ENCODE peak calls at places on chromosomes 13 and 19, in seven cellular contexts. One of them, this sample, is unnamed.

GRCh38 chr19:920051-920857 is 3.1 kb downstream of the KISS1R start:
- DNase-seq in choroid plexus epithelial cell: no peak
- DNase-seq in GM12878: no peak
- DNase-seq in activated CD4-positive, alpha-beta T cell treated with anti-CD3 and anti-CD28 coated beads for 48 hours: peak; percentile 77
- DNase-seq in cerebellum: no peak
- DNase-seq in A549: no peak
- DNase-seq in brain microvascular endothelial cell: no peak
- DNase-seq in this sample: no peak

GRCh38 chr13:46797468-46798237 is 692 bp upstream of the ESD start:
- DNase-seq in choroid plexus epithelial cell: no peak
- DNase-seq in GM12878: no peak
- DNase-seq in activated CD4-positive, alpha-beta T cell treated with anti-CD3 and anti-CD28 coated beads for 48 hours: no peak
- DNase-seq in cerebellum: peak; percentile 1
- DNase-seq in A549: no peak
- DNase-seq in brain microvascular endothelial cell: no peak
- DNase-seq in this sample: no peak

GRCh38 chr13:51549050-51549449 is 35.2 kb upstream of the WDFY2 start:
- DNase-seq in choroid plexus epithelial cell: peak; percentile 44
- DNase-seq in GM12878: peak; percentile 37
- DNase-seq in activated CD4-positive, alpha-beta T cell treated with anti-CD3 and anti-CD28 coated beads for 48 hours: peak; percentile 8
- DNase-seq in cerebellum: no peak
- DNase-seq in A549: no peak
- DNase-seq in brain microvascular endothelial cell: no peak
- DNase-seq in this sample: peak; percentile 22

GRCh38 chr19:43699506-43700367 is 16.1 kb upstream of the IRGC start:
- DNase-seq in choroid plexus epithelial cell: peak; percentile 34
- DNase-seq in GM12878: no peak
- DNase-seq in activated CD4-positive, alpha-beta T cell treated with anti-CD3 and anti-CD28 coated beads for 48 hours: peak; percentile 19
- DNase-seq in cerebellum: no peak
- DNase-seq in A549: no peak
- DNase-seq in brain microvascular endothelial cell: peak; percentile 11
- DNase-seq in this sample: peak; percentile 43

GRCh38 chr13:60226507-60226906 is 62.8 kb upstream of the DIAPH3 start:
- DNase-seq in choroid plexus epithelial cell: peak; percentile 68
- DNase-seq in GM12878: no peak
- DNase-seq in activated CD4-positive, alpha-beta T cell treated with anti-CD3 and anti-CD28 coated beads for 48 hours: no peak
- DNase-seq in cerebellum: no peak
- DNase-seq in A549: no peak
- DNase-seq in brain microvascular endothelial cell: peak; percentile 25
- DNase-seq in this sample: peak; percentile 6

GRCh38 chr19:23777216-23777615 is 18.5 kb upstream of the ZNF681 start:
- DNase-seq in choroid plexus epithelial cell: no peak
- DNase-seq in GM12878: no peak
- DNase-seq in activated CD4-positive, alpha-beta T cell treated with anti-CD3 and anti-CD28 coated beads for 48 hours: no peak
- DNase-seq in cerebellum: no peak
- DNase-seq in A549: no peak
- DNase-seq in brain microvascular endothelial cell: no peak
- DNase-seq in this sample: no peak

GRCh38 chr19:36418287-36419001 is at the start of gene ZFP82:
- DNase-seq in choroid plexus epithelial cell: peak; percentile 83
- DNase-seq in GM12878: peak; percentile 37
- DNase-seq in activated CD4-positive, alpha-beta T cell treated with anti-CD3 and anti-CD28 coated beads for 48 hours: peak; percentile 84
- DNase-seq in cerebellum: peak; percentile 86
- DNase-seq in A549: peak; percentile 63
- DNase-seq in brain microvascular endothelial cell: peak; percentile 66
- DNase-seq in this sample: peak; percentile 83

GRCh38 chr19:38440592-38440991 is 7.1 kb downstream of the RYR1 start:
- DNase-seq in choroid plexus epithelial cell: no peak
- DNase-seq in GM12878: no peak
- DNase-seq in activated CD4-positive, alpha-beta T cell treated with anti-CD3 and anti-CD28 coated beads for 48 hours: no peak
- DNase-seq in cerebellum: no peak
- DNase-seq in A549: no peak
- DNase-seq in brain microvascular endothelial cell: no peak
- DNase-seq in this sample: no peak

GRCh38 chr13:51444922-51445321 is 7.9 kb downstream of the INTS6 start:
- DNase-seq in choroid plexus epithelial cell: peak; percentile 81
- DNase-seq in GM12878: no peak
- DNase-seq in activated CD4-positive, alpha-beta T cell treated with anti-CD3 and anti-CD28 coated beads for 48 hours: no peak
- DNase-seq in cerebellum: peak; percentile 20
- DNase-seq in A549: peak; percentile 13
- DNase-seq in brain microvascular endothelial cell: no peak
- DNase-seq in this sample: peak; percentile 61

GRCh38 chr19:55635856-55636440 is 4.9 kb upstream of the ZNF580 start:
- DNase-seq in choroid plexus epithelial cell: no peak
- DNase-seq in GM12878: no peak
- DNase-seq in activated CD4-positive, alpha-beta T cell treated with anti-CD3 and anti-CD28 coated beads for 48 hours: no peak
- DNase-seq in cerebellum: no peak
- DNase-seq in A549: no peak
- DNase-seq in brain microvascular endothelial cell: no peak
- DNase-seq in this sample: no peak

GRCh38 chr19:5631511-5632240 is 8.8 kb downstream of the SAFB start:
- DNase-seq in choroid plexus epithelial cell: peak; percentile 36
- DNase-seq in GM12878: no peak
- DNase-seq in activated CD4-positive, alpha-beta T cell treated with anti-CD3 and anti-CD28 coated beads for 48 hours: no peak
- DNase-seq in cerebellum: no peak
- DNase-seq in A549: no peak
- DNase-seq in brain microvascular endothelial cell: no peak
- DNase-seq in this sample: no peak

GRCh38 chr13:99677388-99677951 is 176.2 kb downstream of the TM9SF2 start:
- DNase-seq in choroid plexus epithelial cell: no peak
- DNase-seq in GM12878: no peak
- DNase-seq in activated CD4-positive, alpha-beta T cell treated with anti-CD3 and anti-CD28 coated beads for 48 hours: no peak
- DNase-seq in cerebellum: no peak
- DNase-seq in A549: no peak
- DNase-seq in brain microvascular endothelial cell: no peak
- DNase-seq in this sample: no peak

GRCh38 chr13:90416519-90416918 is 931.0 kb upstream of the MIR17HG start:
- DNase-seq in choroid plexus epithelial cell: peak; percentile 89
- DNase-seq in GM12878: no peak
- DNase-seq in activated CD4-positive, alpha-beta T cell treated with anti-CD3 and anti-CD28 coated beads for 48 hours: no peak
- DNase-seq in cerebellum: no peak
- DNase-seq in A549: no peak
- DNase-seq in brain microvascular endothelial cell: peak; percentile 61
- DNase-seq in this sample: peak; percentile 50

GRCh38 chr13:75139291-75139690 is 342.7 kb downstream of the TBC1D4 start:
- DNase-seq in choroid plexus epithelial cell: peak; percentile 85
- DNase-seq in GM12878: no peak
- DNase-seq in activated CD4-positive, alpha-beta T cell treated with anti-CD3 and anti-CD28 coated beads for 48 hours: no peak
- DNase-seq in cerebellum: no peak
- DNase-seq in A549: no peak
- DNase-seq in brain microvascular endothelial cell: no peak
- DNase-seq in this sample: peak; percentile 35

GRCh38 chr13:92074658-92075057 is 676.2 kb downstream of the GPC5 start:
- DNase-seq in choroid plexus epithelial cell: peak; percentile 35
- DNase-seq in GM12878: no peak
- DNase-seq in activated CD4-positive, alpha-beta T cell treated with anti-CD3 and anti-CD28 coated beads for 48 hours: no peak
- DNase-seq in cerebellum: no peak
- DNase-seq in A549: no peak
- DNase-seq in brain microvascular endothelial cell: no peak
- DNase-seq in this sample: peak; percentile 14

GRCh38 chr13:39910833-39911232 is 255.4 kb downstream of the COG6 start:
- DNase-seq in choroid plexus epithelial cell: peak; percentile 32
- DNase-seq in GM12878: no peak
- DNase-seq in activated CD4-positive, alpha-beta T cell treated with anti-CD3 and anti-CD28 coated beads for 48 hours: no peak
- DNase-seq in cerebellum: no peak
- DNase-seq in A549: no peak
- DNase-seq in brain microvascular endothelial cell: no peak
- DNase-seq in this sample: peak; percentile 14

GRCh38 chr19:46216612-46217011 is 12.9 kb upstream of the IGFL1 start:
- DNase-seq in choroid plexus epithelial cell: no peak
- DNase-seq in GM12878: no peak
- DNase-seq in activated CD4-positive, alpha-beta T cell treated with anti-CD3 and anti-CD28 coated beads for 48 hours: no peak
- DNase-seq in cerebellum: no peak
- DNase-seq in A549: no peak
- DNase-seq in brain microvascular endothelial cell: no peak
- DNase-seq in this sample: no peak

GRCh38 chr19:3586124-3586626 is 897 bp downstream of the GIPC3 start:
- DNase-seq in choroid plexus epithelial cell: no peak
- DNase-seq in GM12878: no peak
- DNase-seq in activated CD4-positive, alpha-beta T cell treated with anti-CD3 and anti-CD28 coated beads for 48 hours: peak; percentile 48
- DNase-seq in cerebellum: no peak
- DNase-seq in A549: no peak
- DNase-seq in brain microvascular endothelial cell: no peak
- DNase-seq in this sample: no peak

GRCh38 chr19:35959040-35959967 is 23.1 kb downstream of the LRFN3 start:
- DNase-seq in choroid plexus epithelial cell: no peak
- DNase-seq in GM12878: no peak
- DNase-seq in activated CD4-positive, alpha-beta T cell treated with anti-CD3 and anti-CD28 coated beads for 48 hours: peak; percentile 74
- DNase-seq in cerebellum: peak; percentile 44
- DNase-seq in A549: no peak
- DNase-seq in brain microvascular endothelial cell: no peak
- DNase-seq in this sample: no peak

GRCh38 chr19:14127176-14127575 is 9.2 kb downstream of the ASF1B start:
- DNase-seq in choroid plexus epithelial cell: no peak
- DNase-seq in GM12878: no peak
- DNase-seq in activated CD4-positive, alpha-beta T cell treated with anti-CD3 and anti-CD28 coated beads for 48 hours: no peak
- DNase-seq in cerebellum: no peak
- DNase-seq in A549: no peak
- DNase-seq in brain microvascular endothelial cell: no peak
- DNase-seq in this sample: no peak

GRCh38 chr13:34247596-34247995 is 429.6 kb downstream of the RFC3 start:
- DNase-seq in choroid plexus epithelial cell: no peak
- DNase-seq in GM12878: no peak
- DNase-seq in activated CD4-positive, alpha-beta T cell treated with anti-CD3 and anti-CD28 coated beads for 48 hours: no peak
- DNase-seq in cerebellum: no peak
- DNase-seq in A549: no peak
- DNase-seq in brain microvascular endothelial cell: no peak
- DNase-seq in this sample: no peak

GRCh38 chr13:26679945-26680516 is 80.6 kb downstream of the GPR12 start:
- DNase-seq in choroid plexus epithelial cell: peak; percentile 76
- DNase-seq in GM12878: no peak
- DNase-seq in activated CD4-positive, alpha-beta T cell treated with anti-CD3 and anti-CD28 coated beads for 48 hours: no peak
- DNase-seq in cerebellum: peak; percentile 32
- DNase-seq in A549: no peak
- DNase-seq in brain microvascular endothelial cell: peak; percentile 73
- DNase-seq in this sample: peak; percentile 39

GRCh38 chr19:35038623-35039512 is 2.7 kb upstream of the HPN start:
- DNase-seq in choroid plexus epithelial cell: no peak
- DNase-seq in GM12878: no peak
- DNase-seq in activated CD4-positive, alpha-beta T cell treated with anti-CD3 and anti-CD28 coated beads for 48 hours: no peak
- DNase-seq in cerebellum: no peak
- DNase-seq in A549: no peak
- DNase-seq in brain microvascular endothelial cell: no peak
- DNase-seq in this sample: no peak

This sample was measured in astrocyte of the spinal cord.